ENCODE peak calls at places on chromosomes 16 and 17, in five cellular contexts. O, T, F, I and K are unnamed samples.

GRCh38 chr16:21603920-21604319 is 4.5 kb downstream of the METTL9 start:
- DNase-seq in O (no peak), T (peak), F (no peak), I (no peak), K (no peak)

GRCh38 chr16:31700530-31701388 is 172.8 kb upstream of the ZNF267 start:
- DNase-seq in O (peak), T (peak), F (peak), I (peak), K (peak)

GRCh38 chr16:85878875-85879274 is 20.1 kb upstream of the IRF8 start:
- DNase-seq in O (no peak), T (no peak), F (no peak), I (no peak), K (no peak)

GRCh38 chr17:47961406-47961805 is 3.7 kb upstream of the PRR15L start:
- DNase-seq in O (no peak), T (no peak), F (no peak), I (no peak), K (no peak)

GRCh38 chr16:26598061-26598460 is 468.7 kb upstream of the C16orf82 start:
- DNase-seq in O (no peak), T (peak), F (no peak), I (no peak), K (no peak)

GRCh38 chr17:19876524-19877161 is 8.9 kb upstream of the ULK2 start:
- DNase-seq in O (no peak), T (peak), F (no peak), I (no peak), K (no peak)

GRCh38 chr16:22923491-22923890 is 109.5 kb downstream of the HS3ST2 start:
- DNase-seq in O (no peak), T (no peak), F (no peak), I (no peak), K (no peak)

GRCh38 chr16:51638338-51639135 is 487.5 kb upstream of the SALL1 start:
- DNase-seq in O (no peak), T (no peak), F (no peak), I (no peak), K (no peak)

GRCh38 chr17:54277868-54278267 is 455.1 kb downstream of the KIF2B start:
- DNase-seq in O (no peak), T (no peak), F (no peak), I (no peak), K (no peak)

GRCh38 chr17:28712037-28712704 is 483 bp upstream of the PROCA1 start:
- DNase-seq in O (no peak), T (peak), F (peak), I (peak), K (no peak)

GRCh38 chr17:74454197-74455024 is 12.0 kb upstream of the CD300A start:
- DNase-seq in O (no peak), T (peak), F (peak), I (peak), K (no peak)

GRCh38 chr16:10776280-10776679 is 32.6 kb downstream of the NUBP1 start:
- DNase-seq in O (peak), T (no peak), F (no peak), I (no peak), K (no peak)

GRCh38 chr17:37373530-37374159 is 2.1 kb upstream of the C17orf78 start:
- DNase-seq in O (peak), T (peak), F (no peak), I (peak), K (peak)

GRCh38 chr17:50527155-50527762 is 5.3 kb upstream of the EPN3 start:
- DNase-seq in O (no peak), T (no peak), F (no peak), I (no peak), K (no peak)

GRCh38 chr17:82287849-82288601 is 14.5 kb upstream of the CSNK1D start:
- DNase-seq in O (no peak), T (peak), F (peak), I (peak), K (peak)

GRCh38 chr16:81185416-81185815 is 53.1 kb upstream of the BCO1 start:
- DNase-seq in O (no peak), T (no peak), F (no peak), I (no peak), K (no peak)

GRCh38 chr16:3175157-3176153 is 12.5 kb upstream of the OR1F1 start:
- DNase-seq in O (no peak), T (peak), F (no peak), I (no peak), K (no peak)

GRCh38 chr17:77132411-77133086 is 8.2 kb upstream of the SEC14L1 start:
- DNase-seq in O (no peak), T (no peak), F (no peak), I (no peak), K (no peak)

GRCh38 chr16:84928679-84929420 is 82.5 kb downstream of the ZDHHC7 start:
- DNase-seq in O (no peak), T (no peak), F (no peak), I (peak), K (no peak)

GRCh38 chr16:75083826-75084225 is 32.8 kb downstream of the LDHD start:
- DNase-seq in O (no peak), T (no peak), F (no peak), I (no peak), K (no peak)

GRCh38 chr17:73340093-73340596 is 28.3 kb upstream of the CDC42EP4 start:
- DNase-seq in O (no peak), T (peak), F (no peak), I (peak), K (no peak)

GRCh38 chr16:87186440-87186839 is 130.8 kb downstream of the C16orf95 start:
- DNase-seq in O (no peak), T (no peak), F (no peak), I (no peak), K (no peak)

GRCh38 chr16:53249331-53249730 is 184.9 kb upstream of the RBL2 start:
- DNase-seq in O (no peak), T (no peak), F (no peak), I (no peak), K (no peak)

GRCh38 chr17:74493381-74493833 is 27.0 kb downstream of the CD300A start:
- DNase-seq in O (peak), T (peak), F (peak), I (peak), K (peak)

GRCh38 chr17:45743626-45744326 is 40.3 kb upstream of the CRHR1 start:
- DNase-seq in O (no peak), T (no peak), F (no peak), I (no peak), K (no peak)

GRCh38 chr17:81878294-81878693 is 7.2 kb upstream of the ARHGDIA start:
- DNase-seq in O (no peak), T (no peak), F (no peak), I (no peak), K (no peak)

GRCh38 chr17:73639322-73639721 is 4.9 kb downstream of the SDK2 start:
- DNase-seq in O (no peak), T (no peak), F (no peak), I (no peak), K (no peak)

GRCh38 chr16:78134944-78135619 is 35.6 kb downstream of the WWOX start:
- DNase-seq in O (no peak), T (no peak), F (no peak), I (no peak), K (no peak)

GRCh38 chr17:20009052-20009301 is 182 bp upstream of the SPECC1 start:
- DNase-seq in O (no peak), T (no peak), F (no peak), I (no peak), K (no peak)

GRCh38 chr17:19482571-19482970 is 51.1 kb upstream of the SLC47A1 start:
- DNase-seq in O (no peak), T (no peak), F (no peak), I (peak), K (peak)

GRCh38 chr16:69890114-69890890 is 60.8 kb upstream of the CLEC18A start:
- DNase-seq in O (no peak), T (no peak), F (no peak), I (peak), K (no peak)

GRCh38 chr16:14302031-14302398 is 230.9 kb downstream of the MRTFB start:
- DNase-seq in O (peak), T (peak), F (peak), I (peak), K (no peak)

GRCh38 chr16:80837421-80838263 is 33.2 kb upstream of the CDYL2 start:
- DNase-seq in O (no peak), T (no peak), F (no peak), I (no peak), K (peak)

GRCh38 chr17:63972796-63973195 is at the start of gene SCN4A:
- DNase-seq in O (no peak), T (no peak), F (no peak), I (no peak), K (no peak)

GRCh38 chr17:44608732-44609435 is 47.4 kb upstream of the MEIOC start:
- DNase-seq in O (no peak), T (no peak), F (no peak), I (no peak), K (peak)

DNA sequence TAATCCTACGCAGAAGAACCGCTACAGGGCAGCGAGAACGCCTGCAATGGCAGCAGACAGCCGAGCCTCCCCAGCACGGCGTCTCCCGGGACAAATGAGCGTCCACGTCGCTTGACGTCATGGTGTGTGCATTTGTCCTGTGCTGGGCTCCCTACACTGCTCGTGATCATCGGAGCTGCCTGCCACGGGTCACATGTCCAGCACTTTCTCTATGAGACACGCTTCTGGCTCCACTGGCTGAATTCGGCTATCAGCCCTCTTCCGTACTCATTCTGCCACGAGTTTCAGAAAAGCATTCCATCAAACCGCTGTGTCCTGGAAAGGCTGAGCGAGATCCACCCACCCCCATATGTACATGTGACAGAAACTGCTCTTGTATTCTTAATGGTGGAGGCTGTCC is 28.4 kb upstream of the SHCBP1 start:
- DNase-seq in O (no peak), T (no peak), F (no peak), I (peak), K (no peak)
- H3K4me3 ChIP-seq in O (no peak), T (no peak), F (no peak), I (peak), K (no peak)

DNA sequence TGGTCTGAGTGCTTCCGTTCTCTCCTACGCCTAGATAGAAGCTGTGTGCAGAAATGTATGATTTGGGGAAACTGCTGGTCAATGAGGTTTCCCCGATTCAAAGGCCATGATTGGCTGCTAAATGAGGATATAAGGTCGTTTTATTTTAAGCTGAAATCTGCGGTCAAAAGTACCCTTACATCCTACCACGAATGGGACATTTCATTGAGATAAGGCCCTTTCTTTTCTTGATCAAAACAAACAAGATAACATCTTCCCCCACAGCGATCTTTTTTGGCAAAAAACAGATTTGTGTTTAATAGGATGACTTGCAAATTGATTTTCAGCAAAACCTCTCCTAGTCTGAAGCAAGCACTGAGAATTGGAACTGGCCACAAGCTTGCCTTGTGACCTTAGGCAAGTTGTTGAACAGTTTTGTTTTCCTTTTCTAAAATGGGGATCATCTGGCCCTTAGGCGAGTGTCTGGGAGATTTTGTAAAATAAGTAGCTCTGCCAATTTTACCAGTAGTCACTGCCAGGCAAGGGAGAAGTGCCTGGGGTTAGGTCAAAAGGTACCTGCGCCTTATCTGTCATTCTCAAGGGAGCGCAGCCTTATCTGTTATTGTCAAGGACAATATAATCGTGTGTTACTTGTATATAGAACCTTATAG is 635 bp downstream of the SCPEP1 start:
- DNase-seq in O (peak), T (peak), F (no peak), I (no peak), K (no peak)
- H3K4me3 ChIP-seq in O (peak), T (peak), F (peak), I (peak), K (peak)

GRCh38 chr16:73046484-73047214 is 1.3 kb downstream of the ZFHX3 start:
- DNase-seq in O (no peak), T (no peak), F (no peak), I (no peak), K (no peak)
- H3K4me3 ChIP-seq in O (no peak), T (no peak), F (peak), I (peak), K (peak)

DNA sequence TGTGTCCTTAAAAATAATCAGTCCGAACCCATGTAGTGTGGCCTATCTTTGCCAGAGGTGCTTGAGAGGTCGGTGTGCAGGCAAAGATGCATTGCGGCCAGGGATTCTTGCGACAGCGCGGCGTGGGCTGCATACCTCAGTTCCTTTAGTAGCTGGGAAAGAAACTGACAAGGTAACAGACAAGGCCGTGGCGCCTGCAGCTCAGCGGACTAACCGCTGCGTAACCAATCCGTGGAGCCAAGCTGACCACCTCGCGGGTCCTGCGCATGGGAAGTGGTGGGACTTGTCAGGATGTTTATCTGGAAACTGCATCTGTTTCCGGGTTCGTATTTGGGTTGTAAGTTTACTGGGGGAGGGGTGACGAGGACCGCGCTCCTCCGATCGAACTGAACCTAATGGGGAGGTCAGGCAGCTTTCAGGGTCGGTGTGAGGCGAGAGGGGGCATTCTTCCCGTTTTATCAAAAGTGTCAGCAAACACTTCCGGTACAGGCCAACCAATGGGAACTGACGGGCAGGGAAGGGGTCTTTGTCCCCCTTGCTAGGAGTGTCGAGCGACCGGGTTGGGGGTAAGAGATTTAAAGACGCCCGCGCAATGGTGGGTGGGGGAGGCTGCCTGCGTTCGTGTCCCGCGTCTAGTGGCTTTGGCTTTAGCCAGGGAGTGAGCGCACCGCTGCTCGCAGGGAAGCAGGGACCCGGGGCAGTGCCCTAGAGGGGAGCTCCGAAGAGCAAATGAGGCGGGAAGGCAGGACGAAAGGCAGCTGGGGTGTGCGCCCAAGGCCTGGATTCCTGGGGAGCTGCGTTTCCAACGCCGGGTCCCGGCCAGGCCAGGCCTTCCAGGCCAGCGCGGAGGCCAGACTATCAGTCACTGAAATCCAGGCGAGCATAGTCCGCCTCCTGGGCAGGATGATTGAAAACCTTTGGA is 7.0 kb downstream of the IRX6 start:
- DNase-seq in O (no peak), T (no peak), F (no peak), I (no peak), K (no peak)
- H3K4me3 ChIP-seq in O (no peak), T (no peak), F (peak), I (no peak), K (no peak)

DNA sequence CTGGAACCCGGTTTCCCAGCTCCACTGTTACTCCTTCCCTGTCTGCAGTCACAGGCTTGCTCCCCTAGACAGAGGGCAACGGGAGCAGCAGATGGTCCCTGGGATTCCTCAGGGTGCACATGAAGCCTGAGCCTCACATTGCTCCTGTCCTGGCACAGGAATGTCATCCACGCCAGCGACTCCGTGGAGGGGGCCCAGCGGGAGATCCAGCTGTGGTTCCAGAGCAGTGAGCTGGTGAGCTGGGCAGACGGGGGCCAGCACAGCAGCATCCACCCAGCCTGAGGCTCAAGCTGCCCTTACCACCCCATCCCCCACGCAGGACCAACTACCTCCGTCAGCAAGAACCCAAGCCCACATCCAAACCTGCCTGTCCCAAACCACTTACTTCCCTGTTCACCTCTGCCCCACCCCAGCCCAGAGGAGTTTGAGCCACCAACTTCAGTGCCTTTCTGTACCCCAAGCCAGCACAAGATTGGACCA is 1.6 kb upstream of the DECR2 start:
- DNase-seq in O (no peak), T (no peak), F (no peak), I (no peak), K (no peak)
- H3K4me3 ChIP-seq in O (peak), T (peak), F (no peak), I (no peak), K (peak)

GRCh38 chr17:4485676-4486646 is 12.7 kb upstream of the SPNS2 start:
- DNase-seq in O (no peak), T (no peak), F (no peak), I (no peak), K (no peak)
- H3K4me3 ChIP-seq in O (no peak), T (no peak), F (no peak), I (no peak), K (no peak)

GRCh38 chr17:75875940-75876189 is 2.5 kb downstream of the TRIM47 start:
- DNase-seq in O (no peak), T (no peak), F (peak), I (peak), K (no peak)
- H3K4me3 ChIP-seq in O (peak), T (no peak), F (peak), I (no peak), K (peak)